ENCODE peak calls at places on chromosome 10, in six cellular contexts. V is brain microvascular endothelial cell, I is AG04450, D is heart right ventricle, P is aorta, H is SJSA1. K is an unnamed sample.

GRCh38 chr10:49001402-49001801 is 61.8 kb upstream of the LRRC18 start:
- DNase-seq in V (no peak), I (no peak), D (no peak), P (no peak), H (no peak), K (no peak)

GRCh38 chr10:111113961-111114830 is 37.4 kb downstream of the ADRA2A start:
- DNase-seq in V (peak), I (no peak), D (no peak), P (peak), H (peak), K (peak)

GRCh38 chr10:5665380-5666323 is 743 bp downstream of the ASB13 start:
- DNase-seq in V (no peak), I (no peak), D (peak), P (no peak), H (peak), K (peak)

GRCh38 chr10:13767721-13768178 is 181.0 kb downstream of the PRPF18 start:
- DNase-seq in V (no peak), I (no peak), D (no peak), P (no peak), H (no peak), K (no peak)

GRCh38 chr10:120571256-120571655 is 114.2 kb downstream of the PLPP4 start:
- DNase-seq in V (no peak), I (no peak), D (no peak), P (no peak), H (no peak), K (no peak)

GRCh38 chr10:43380610-43381222 is 9.3 kb downstream of the FXYD4 start:
- DNase-seq in V (no peak), I (no peak), D (no peak), P (peak), H (no peak), K (peak)

GRCh38 chr10:69885379-69886156 is 83.9 kb downstream of the COL13A1 start:
- DNase-seq in V (no peak), I (no peak), D (no peak), P (no peak), H (peak), K (peak)

GRCh38 chr10:47218803-47219202 is 81.2 kb upstream of the GDF10 start:
- DNase-seq in V (no peak), I (no peak), D (no peak), P (no peak), H (no peak), K (no peak)

GRCh38 chr10:72653383-72654096 is 27.7 kb upstream of the MICU1 start:
- DNase-seq in V (no peak), I (no peak), D (no peak), P (no peak), H (no peak), K (no peak)

GRCh38 chr10:11162828-11163599 is 145.3 kb downstream of the CELF2 start:
- DNase-seq in V (no peak), I (no peak), D (peak), P (peak), H (no peak), K (no peak)

GRCh38 chr10:124319926-124320391 is 98.8 kb downstream of the OAT start:
- DNase-seq in V (peak), I (no peak), D (no peak), P (no peak), H (no peak), K (peak)

GRCh38 chr10:48599830-48600134 is 5.1 kb downstream of the ARHGAP22 start:
- DNase-seq in V (no peak), I (no peak), D (no peak), P (no peak), H (no peak), K (peak)

GRCh38 chr10:17835688-17836087 is 26.5 kb downstream of the MRC1 start:
- DNase-seq in V (peak), I (peak), D (no peak), P (no peak), H (peak), K (peak)

GRCh38 chr10:93072713-93073538 is 767 bp upstream of the CYP26A1 start:
- DNase-seq in V (no peak), I (no peak), D (no peak), P (no peak), H (no peak), K (peak)

GRCh38 chr10:50982989-50983388 is 91.3 kb upstream of the PRKG1 start:
- DNase-seq in V (no peak), I (no peak), D (no peak), P (no peak), H (no peak), K (peak)

GRCh38 chr10:44295619-44296222 is 89.2 kb downstream of the CXCL12 start:
- DNase-seq in V (peak), I (no peak), D (no peak), P (no peak), H (no peak), K (no peak)

GRCh38 chr10:58576736-58577366 is 64.2 kb downstream of the BICC1 start:
- DNase-seq in V (no peak), I (no peak), D (no peak), P (no peak), H (no peak), K (no peak)

GRCh38 chr10:110273474-110273873 is 31.2 kb downstream of the SMNDC1 start:
- DNase-seq in V (peak), I (peak), D (peak), P (peak), H (no peak), K (peak)

GRCh38 chr10:35896011-35896410 is 253.9 kb upstream of the FZD8 start:
- DNase-seq in V (peak), I (peak), D (no peak), P (no peak), H (peak), K (peak)

GRCh38 chr10:35336921-35337741 is 822 bp downstream of the CCNY start:
- DNase-seq in V (no peak), I (no peak), D (peak), P (peak), H (peak), K (peak)

GRCh38 chr10:102869290-102870198 is at the start of gene AS3MT:
- DNase-seq in V (no peak), I (no peak), D (peak), P (peak), H (no peak), K (peak)

GRCh38 chr10:8102708-8103401 is 48.4 kb downstream of the GATA3 start:
- DNase-seq in V (no peak), I (no peak), D (no peak), P (no peak), H (no peak), K (no peak)

GRCh38 chr10:112230325-112230988 is 46.9 kb upstream of the GPAM start:
- DNase-seq in V (no peak), I (no peak), D (no peak), P (no peak), H (peak), K (peak)

GRCh38 chr10:111973306-111973705 is 210.3 kb downstream of the GPAM start:
- DNase-seq in V (no peak), I (no peak), D (no peak), P (no peak), H (no peak), K (peak)

GRCh38 chr10:124008187-124008970 is 85.0 kb downstream of the CHST15 start:
- DNase-seq in V (no peak), I (no peak), D (no peak), P (no peak), H (no peak), K (no peak)

GRCh38 chr10:56360967-56361841 is at the start of gene ZWINT:
- DNase-seq in V (peak), I (peak), D (peak), P (peak), H (peak), K (peak)

GRCh38 chr10:110068780-110069179 is 61.0 kb downstream of the ADD3 start:
- DNase-seq in V (no peak), I (no peak), D (no peak), P (no peak), H (no peak), K (no peak)

DNA sequence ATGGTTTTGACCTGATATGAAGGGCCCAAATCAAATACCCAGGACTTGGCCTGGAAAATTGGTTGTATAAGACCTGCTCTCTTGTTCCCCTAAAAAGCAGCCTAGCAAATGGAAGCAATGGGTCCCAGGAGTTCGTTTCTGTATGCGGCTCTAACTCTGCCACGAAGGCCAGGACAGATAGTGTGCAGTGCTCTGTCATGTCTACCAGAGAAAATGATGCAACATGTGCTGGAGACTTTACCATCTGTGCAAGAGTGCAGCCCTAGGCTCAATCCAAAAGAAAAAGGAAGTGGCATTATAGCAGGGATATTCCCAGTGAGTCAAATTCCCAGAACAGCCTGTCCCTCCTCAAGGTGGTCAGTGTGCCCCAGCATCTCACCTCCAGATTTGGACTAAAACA is 311.4 kb downstream of the RNLS start:
- DNase-seq in V (no peak), I (no peak), D (no peak), P (no peak), H (no peak), K (peak)
- H3K4me3 ChIP-seq in V (no peak), I (no peak), D (no peak), P (no peak), H (no peak), K (peak)

DNA sequence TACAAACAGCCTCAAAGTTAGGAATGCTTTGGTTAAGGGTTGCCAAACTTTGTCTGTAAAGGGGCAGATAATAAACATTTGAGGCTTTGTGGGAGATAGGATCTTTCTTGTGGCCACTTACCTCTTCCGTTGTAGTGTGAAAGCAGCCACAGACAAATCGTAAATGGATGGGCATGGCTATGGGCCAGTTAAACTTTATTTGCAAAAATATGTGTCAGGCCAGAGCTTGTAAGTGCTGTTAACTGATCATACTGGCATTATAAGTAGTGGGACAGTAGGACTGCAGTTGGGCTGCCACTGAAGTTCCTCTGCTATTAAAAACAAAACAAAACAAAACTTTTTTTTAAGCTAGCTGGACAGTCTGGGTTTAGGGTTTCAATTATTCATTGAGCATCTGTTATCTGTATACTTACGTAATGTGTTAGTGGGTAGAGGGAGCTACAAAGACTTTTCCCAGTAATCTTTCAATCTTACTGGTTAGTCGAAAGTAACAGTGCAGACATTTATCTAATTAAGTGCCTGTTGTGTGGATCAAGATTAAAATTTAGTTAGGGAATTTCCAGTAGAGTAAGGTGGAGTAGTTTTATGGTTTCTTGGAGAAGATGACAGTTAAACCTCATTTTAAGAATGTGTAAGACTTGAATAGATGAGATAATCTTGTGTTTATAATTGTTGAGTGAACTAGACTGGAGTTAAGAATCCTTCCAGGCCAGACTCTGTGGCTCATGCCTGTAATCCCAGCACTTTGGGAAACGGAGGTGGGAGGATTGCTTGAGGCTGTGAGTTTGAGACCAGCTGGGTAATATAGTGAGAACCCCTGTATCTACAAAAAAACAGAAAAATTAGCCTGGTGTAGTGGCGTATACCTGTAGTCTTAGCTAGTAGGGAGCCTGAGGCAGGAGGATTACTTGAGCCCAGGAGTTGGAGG is 100.1 kb downstream of the BTRC start:
- DNase-seq in V (no peak), I (no peak), D (no peak), P (no peak), H (peak), K (no peak)
- H3K27ac ChIP-seq in V (no peak), I (no peak), D (no peak), P (no peak), H (no peak), K (no peak)

GRCh38 chr10:131725736-131726459 is 174.9 kb upstream of the PPP2R2D start:
- DNase-seq in V (no peak), I (no peak), D (no peak), P (peak), H (no peak), K (no peak)
- H3K4me3 ChIP-seq in V (no peak), I (no peak), D (no peak), P (no peak), H (no peak), K (no peak)

GRCh38 chr10:113959383-113959760 is 84.3 kb upstream of the ADRB1 start:
- DNase-seq in V (peak), I (no peak), D (no peak), P (no peak), H (peak), K (peak)
- H3K27ac ChIP-seq in V (peak), I (no peak), D (peak), P (peak), H (peak), K (peak)

GRCh38 chr10:114044251-114045070 is 795 bp downstream of the ADRB1 start:
- DNase-seq in V (no peak), I (no peak), D (peak), P (peak), H (no peak), K (no peak)
- H3K4me3 ChIP-seq in V (peak), I (no peak), D (peak), P (no peak), H (peak), K (no peak)

DNA sequence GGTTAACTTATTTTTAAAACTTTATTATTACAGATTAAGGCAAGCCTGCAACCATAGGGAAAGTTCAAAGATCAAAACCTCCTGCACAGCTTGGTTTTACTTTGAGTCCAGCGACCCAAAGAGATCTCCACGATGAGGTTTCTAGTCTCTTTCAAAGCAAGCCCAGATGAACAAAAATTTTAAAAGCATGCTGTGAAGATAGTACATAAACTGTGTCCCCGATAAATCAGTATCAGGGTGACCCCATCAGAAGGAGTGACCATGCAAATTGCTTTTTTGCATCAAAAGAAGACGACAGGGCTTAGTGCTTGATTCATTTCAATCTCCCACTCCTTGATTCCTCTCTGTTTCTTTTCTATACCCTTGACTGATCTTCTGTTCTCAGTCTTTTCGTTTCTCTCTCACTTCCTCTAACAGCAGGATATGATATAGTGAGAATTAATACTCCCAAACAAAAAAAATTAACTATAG is 16.0 kb upstream of the DNTT start:
- DNase-seq in V (no peak), I (no peak), D (no peak), P (no peak), H (no peak), K (no peak)
- H3K27ac ChIP-seq in V (no peak), I (no peak), D (no peak), P (peak), H (no peak), K (no peak)